ENCODE peak calls at places on chromosomes 4 and X, in eight cellular contexts. T is CD4-positive, CD25-positive, alpha-beta regulatory T cell; H is esophagus mucosa; F is body of pancreas; D is IMR-90; N is activated T-cell treated with anti-CD3 and anti-CD28 coated beads, Interleukin-2, amount 50 U/mL, for 72 hours; M is heart right ventricle; S is activated CD8-positive, alpha-beta T cell treated with anti-CD3 and anti-CD28 coated beads, Interleukin-2, amount 10 ng/mL, durations not matched to agents 7 days and 5 days. Z is an unnamed sample.

GRCh38 chrX:139936259-139936658 is 3.4 kb upstream of the ATP11C start:
- ATAC-seq in H (no peak), D (no peak), F (no peak), N (no peak), S (no peak), M (no peak), T (no peak), Z (no peak)

GRCh38 chr4:159117968-159118367 is 15.1 kb downstream of the RAPGEF2 start:
- ATAC-seq in T (peak), M (peak), D (no peak), H (peak), N (no peak), S (peak), F (no peak), Z (peak)

GRCh38 chr4:106530034-106530361 is 161.4 kb upstream of the GIMD1 start:
- ATAC-seq in H (no peak), M (no peak), D (no peak), S (no peak), F (no peak), N (peak), T (no peak), Z (peak)

GRCh38 chr4:26145212-26145611 is 175.6 kb upstream of the RBPJ start:
- ATAC-seq in D (no peak), T (no peak), M (no peak), S (no peak), N (peak), H (no peak), F (no peak), Z (peak)

GRCh38 chr4:123286903-123287466 is 109.6 kb upstream of the SPRY1 start:
- ATAC-seq in M (no peak), S (no peak), T (no peak), N (no peak), H (no peak), D (no peak), F (no peak), Z (no peak)

GRCh38 chr4:48710446-48711209 is 69.5 kb downstream of the FRYL start:
- ATAC-seq in M (no peak), S (no peak), H (no peak), T (no peak), D (peak), N (no peak), F (no peak), Z (no peak)

GRCh38 chr4:122716825-122717448 is 15.6 kb upstream of the BBS12 start:
- ATAC-seq in S (peak), D (peak), N (peak), F (peak), M (peak), T (peak), H (peak), Z (peak)

GRCh38 chrX:24253030-24253429 is 60.8 kb downstream of the SUPT20HL2 start:
- ATAC-seq in N (no peak), F (peak), T (no peak), S (no peak), H (no peak), D (no peak), M (no peak), Z (no peak)

GRCh38 chr4:57865264-57865663 is 755.1 kb upstream of the IGFBP7 start:
- ATAC-seq in N (no peak), M (no peak), F (no peak), H (no peak), S (no peak), T (no peak), D (no peak), Z (no peak)

GRCh38 chr4:15143551-15143950 is 141.3 kb downstream of the CPEB2 start:
- ATAC-seq in N (no peak), T (no peak), M (no peak), S (no peak), H (no peak), F (no peak), D (no peak), Z (no peak)

GRCh38 chr4:76585270-76585669 is 150.2 kb downstream of the SHROOM3 start:
- ATAC-seq in M (no peak), S (no peak), F (no peak), N (no peak), H (no peak), T (no peak), D (peak), Z (no peak)

GRCh38 chrX:75151828-75152592 is 4.1 kb downstream of the ABCB7 start:
- ATAC-seq in S (no peak), H (no peak), D (no peak), T (no peak), M (no peak), N (no peak), F (no peak), Z (no peak)

GRCh38 chr4:83922419-83922818 is 386.5 kb downstream of the GPAT3 start:
- ATAC-seq in N (no peak), D (no peak), H (no peak), T (no peak), S (no peak), F (no peak), M (no peak), Z (no peak)

GRCh38 chrX:136750364-136750763 is 30.4 kb downstream of the ARHGEF6 start:
- ATAC-seq in S (no peak), M (no peak), N (peak), H (no peak), D (no peak), T (no peak), F (no peak), Z (peak)

GRCh38 chrX:155231163-155231562 is 14.9 kb downstream of the VBP1 start:
- ATAC-seq in S (no peak), N (no peak), M (no peak), T (no peak), D (no peak), F (no peak), H (no peak), Z (peak)

GRCh38 chrX:19769467-19769866 is 117.9 kb downstream of the SH3KBP1 start:
- ATAC-seq in N (peak), S (no peak), F (no peak), T (no peak), H (no peak), M (no peak), D (no peak), Z (peak)

GRCh38 chr4:94399277-94399676 is 52.5 kb upstream of the PDLIM5 start:
- ATAC-seq in N (no peak), T (no peak), D (no peak), S (no peak), M (no peak), H (no peak), F (no peak), Z (no peak)